ENCODE peak calls at places on chromosome 20, in seven cellular contexts. One of them, this sample, is unnamed.

GRCh38 chr20:34222208-34222607 is 19.0 kb upstream of the ASIP start:
- DNase-seq in H1: no peak
- DNase-seq in HCT116: no peak
- DNase-seq in SK-N-SH: no peak
- DNase-seq in K562: no peak
- DNase-seq in HepG2: no peak
- DNase-seq in GM12878: no peak
- DNase-seq in this sample: no peak

GRCh38 chr20:31560900-31561598 is 44.0 kb upstream of the ID1 start:
- DNase-seq in HCT116: peak
- DNase-seq in SK-N-SH: no peak
- DNase-seq in H1: no peak
- DNase-seq in K562: no peak
- DNase-seq in GM12878: no peak
- DNase-seq in HepG2: no peak
- DNase-seq in this sample: no peak

GRCh38 chr20:10411673-10412072 is 22.3 kb downstream of the MKKS start:
- DNase-seq in GM12878: no peak
- DNase-seq in HCT116: no peak
- DNase-seq in SK-N-SH: no peak
- DNase-seq in HepG2: no peak
- DNase-seq in H1: no peak
- DNase-seq in K562: no peak
- DNase-seq in this sample: no peak

GRCh38 chr20:38798266-38798665 is 7.2 kb upstream of the PPP1R16B start:
- DNase-seq in HepG2: no peak
- DNase-seq in SK-N-SH: no peak
- DNase-seq in HCT116: no peak
- DNase-seq in H1: no peak
- DNase-seq in K562: no peak
- DNase-seq in GM12878: no peak
- DNase-seq in this sample: no peak

GRCh38 chr20:3995067-3995748 is 20.1 kb downstream of the RNF24 start:
- DNase-seq in K562: no peak
- DNase-seq in SK-N-SH: no peak
- DNase-seq in H1: no peak
- DNase-seq in HCT116: no peak
- DNase-seq in GM12878: no peak
- DNase-seq in HepG2: no peak
- DNase-seq in this sample: no peak

GRCh38 chr20:14481863-14482262 is 144.5 kb upstream of the FLRT3 start:
- DNase-seq in H1: no peak
- DNase-seq in HCT116: no peak
- DNase-seq in HepG2: no peak
- DNase-seq in SK-N-SH: no peak
- DNase-seq in K562: no peak
- DNase-seq in GM12878: no peak
- DNase-seq in this sample: no peak

GRCh38 chr20:44785768-44786167 is 24.6 kb downstream of the RIMS4 start:
- DNase-seq in GM12878: no peak
- DNase-seq in SK-N-SH: peak
- DNase-seq in HCT116: no peak
- DNase-seq in K562: no peak
- DNase-seq in H1: peak
- DNase-seq in HepG2: no peak
- DNase-seq in this sample: peak

GRCh38 chr20:41072099-41072798 is 43.6 kb downstream of the TOP1 start:
- DNase-seq in SK-N-SH: no peak
- DNase-seq in K562: no peak
- DNase-seq in HCT116: no peak
- DNase-seq in HepG2: no peak
- DNase-seq in GM12878: no peak
- DNase-seq in H1: no peak
- DNase-seq in this sample: peak

GRCh38 chr20:59820204-59821041 is 113.0 kb downstream of the SYCP2 start:
- DNase-seq in K562: no peak
- DNase-seq in HepG2: no peak
- DNase-seq in GM12878: no peak
- DNase-seq in SK-N-SH: peak
- DNase-seq in H1: no peak
- DNase-seq in HCT116: no peak
- DNase-seq in this sample: no peak

GRCh38 chr20:10557685-10558084 is 116.1 kb downstream of the JAG1 start:
- DNase-seq in HepG2: no peak
- DNase-seq in HCT116: no peak
- DNase-seq in GM12878: no peak
- DNase-seq in SK-N-SH: no peak
- DNase-seq in H1: no peak
- DNase-seq in K562: no peak
- DNase-seq in this sample: no peak

GRCh38 chr20:12570371-12570770 is 438.4 kb upstream of the SPTLC3 start:
- DNase-seq in GM12878: no peak
- DNase-seq in HCT116: no peak
- DNase-seq in SK-N-SH: peak
- DNase-seq in K562: no peak
- DNase-seq in H1: peak
- DNase-seq in HepG2: peak
- DNase-seq in this sample: no peak

GRCh38 chr20:64026-64603 is 23.4 kb upstream of the DEFB125 start:
- DNase-seq in H1: no peak
- DNase-seq in K562: no peak
- DNase-seq in SK-N-SH: no peak
- DNase-seq in GM12878: no peak
- DNase-seq in HCT116: no peak
- DNase-seq in HepG2: no peak
- DNase-seq in this sample: no peak

GRCh38 chr20:21147593-21147992 is 21.7 kb downstream of the KIZ start:
- DNase-seq in SK-N-SH: no peak
- DNase-seq in HepG2: no peak
- DNase-seq in HCT116: no peak
- DNase-seq in K562: no peak
- DNase-seq in GM12878: no peak
- DNase-seq in H1: no peak
- DNase-seq in this sample: no peak

GRCh38 chr20:19932170-19932667 is 84.9 kb upstream of the NAA20 start:
- DNase-seq in K562: no peak
- DNase-seq in HCT116: no peak
- DNase-seq in H1: no peak
- DNase-seq in GM12878: no peak
- DNase-seq in SK-N-SH: peak
- DNase-seq in HepG2: no peak
- DNase-seq in this sample: no peak
- TF ChIP-seq JUND in K562: no peak
- TF ChIP-seq JUND in HCT116: no peak
- TF ChIP-seq JUND in H1: no peak
- TF ChIP-seq JUND in GM12878: no peak
- TF ChIP-seq JUND in SK-N-SH: peak
- TF ChIP-seq JUND in HepG2: no peak
- TF ChIP-seq JUND in this sample: no peak

GRCh38 chr20:1618954-1619550 is 757 bp downstream of the SIRPB1 start:
- DNase-seq in SK-N-SH: no peak
- DNase-seq in H1: no peak
- DNase-seq in HCT116: no peak
- DNase-seq in GM12878: no peak
- DNase-seq in HepG2: peak
- DNase-seq in K562: no peak
- DNase-seq in this sample: no peak

GRCh38 chr20:1623501-1624250 is 3.9 kb upstream of the SIRPB1 start:
- DNase-seq in H1: no peak
- DNase-seq in K562: no peak
- DNase-seq in SK-N-SH: no peak
- DNase-seq in GM12878: no peak
- DNase-seq in HepG2: no peak
- DNase-seq in HCT116: no peak
- DNase-seq in this sample: no peak

GRCh38 chr20:1624811-1625690 is 5.2 kb upstream of the SIRPB1 start:
- DNase-seq in H1: no peak
- DNase-seq in HCT116: no peak
- DNase-seq in HepG2: no peak
- DNase-seq in K562: no peak
- DNase-seq in GM12878: no peak
- DNase-seq in SK-N-SH: no peak
- DNase-seq in this sample: no peak

GRCh38 chr20:1619861-1620444 is at the start of gene SIRPB1:
- DNase-seq in K562: no peak
- DNase-seq in GM12878: no peak
- DNase-seq in H1: no peak
- DNase-seq in HCT116: no peak
- DNase-seq in SK-N-SH: no peak
- DNase-seq in HepG2: peak
- DNase-seq in this sample: no peak

DNA sequence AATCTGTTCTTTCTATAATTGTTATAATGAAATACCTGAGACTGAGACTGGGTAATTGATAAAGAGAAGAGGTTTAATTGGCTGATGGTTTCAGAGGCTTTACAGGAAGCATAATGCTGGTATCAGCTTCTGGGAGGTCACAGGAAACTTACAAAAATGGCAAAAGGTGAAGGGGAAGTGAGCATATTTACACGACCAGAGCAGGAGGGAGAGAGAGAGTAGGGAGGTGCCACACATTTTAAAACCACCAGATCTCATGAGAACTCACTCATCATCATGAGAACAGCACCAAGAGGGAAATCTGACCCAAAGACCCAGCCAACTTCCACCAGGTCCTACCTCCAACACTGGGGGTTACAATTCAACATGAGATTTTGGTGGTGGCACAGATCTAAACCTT is 2.6 kb upstream of the SIRPB1 start:
- DNase-seq in GM12878: no peak
- DNase-seq in HCT116: no peak
- DNase-seq in K562: no peak
- DNase-seq in H1: no peak
- DNase-seq in SK-N-SH: no peak
- DNase-seq in HepG2: peak
- DNase-seq in this sample: no peak
- TF ChIP-seq JUND in GM12878: no peak
- TF ChIP-seq JUND in HCT116: no peak
- TF ChIP-seq JUND in K562: no peak
- TF ChIP-seq JUND in H1: no peak
- TF ChIP-seq JUND in SK-N-SH: no peak
- TF ChIP-seq JUND in HepG2: no peak
- TF ChIP-seq JUND in this sample: no peak

GRCh38 chr20:46559001-46559400 is 8.5 kb upstream of the OCSTAMP start:
- DNase-seq in HCT116: no peak
- DNase-seq in GM12878: no peak
- DNase-seq in H1: no peak
- DNase-seq in SK-N-SH: no peak
- DNase-seq in K562: peak
- DNase-seq in HepG2: no peak
- DNase-seq in this sample: no peak

GRCh38 chr20:46557231-46557956 is 6.9 kb upstream of the OCSTAMP start:
- DNase-seq in HepG2: no peak
- DNase-seq in GM12878: no peak
- DNase-seq in K562: no peak
- DNase-seq in SK-N-SH: no peak
- DNase-seq in HCT116: no peak
- DNase-seq in H1: no peak
- DNase-seq in this sample: no peak

GRCh38 chr20:46562009-46562372 is 11.5 kb upstream of the OCSTAMP start:
- DNase-seq in K562: no peak
- DNase-seq in GM12878: no peak
- DNase-seq in HepG2: no peak
- DNase-seq in H1: no peak
- DNase-seq in SK-N-SH: no peak
- DNase-seq in HCT116: no peak
- DNase-seq in this sample: no peak

GRCh38 chr20:46558511-46558959 is 8.1 kb upstream of the OCSTAMP start:
- DNase-seq in GM12878: no peak
- DNase-seq in SK-N-SH: no peak
- DNase-seq in HepG2: peak
- DNase-seq in K562: no peak
- DNase-seq in H1: no peak
- DNase-seq in HCT116: no peak
- DNase-seq in this sample: no peak

GRCh38 chr20:46559685-46560440 is 9.4 kb upstream of the OCSTAMP start:
- DNase-seq in SK-N-SH: no peak
- DNase-seq in H1: no peak
- DNase-seq in HCT116: no peak
- DNase-seq in GM12878: no peak
- DNase-seq in K562: peak
- DNase-seq in HepG2: peak
- DNase-seq in this sample: peak
- TF ChIP-seq JUND in SK-N-SH: no peak
- TF ChIP-seq JUND in H1: no peak
- TF ChIP-seq JUND in HCT116: no peak
- TF ChIP-seq JUND in GM12878: no peak
- TF ChIP-seq JUND in K562: no peak
- TF ChIP-seq JUND in HepG2: no peak
- TF ChIP-seq JUND in this sample: no peak

DNA sequence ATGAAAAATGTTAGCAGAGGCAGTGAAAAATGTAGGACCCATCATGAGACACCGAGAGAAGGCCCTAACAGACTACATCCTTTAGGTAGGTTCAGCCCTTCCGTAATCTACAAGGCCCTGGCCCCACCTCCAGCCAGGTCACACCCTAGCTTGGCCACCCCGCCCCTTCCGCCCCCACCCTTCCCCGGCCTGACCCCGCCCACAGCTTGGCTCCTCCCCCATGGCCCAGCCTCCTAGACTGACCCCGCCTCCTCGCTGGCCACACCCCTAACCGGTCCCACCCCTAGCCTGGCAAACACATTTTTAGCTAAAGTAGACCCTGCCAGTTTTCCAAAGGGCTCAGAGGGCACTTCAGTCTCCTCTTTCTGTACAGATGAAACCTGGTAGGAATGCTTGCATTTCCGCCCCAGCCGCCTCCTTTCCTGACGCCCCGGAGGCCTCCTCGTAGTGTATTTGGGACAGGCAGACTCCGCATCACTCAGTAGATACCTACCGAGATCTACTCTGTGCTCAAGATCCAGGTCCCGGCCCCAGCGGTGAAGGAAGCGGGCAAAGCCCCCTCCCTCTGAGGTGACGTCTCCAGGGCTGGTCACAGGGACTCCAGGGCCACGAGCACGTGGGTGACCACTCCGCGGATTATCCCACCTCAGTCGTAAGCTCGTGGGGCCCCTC is 443.5 kb downstream of the PREX1 start:
- DNase-seq in K562: peak
- DNase-seq in SK-N-SH: peak
- DNase-seq in GM12878: no peak
- DNase-seq in HCT116: peak
- DNase-seq in H1: peak
- DNase-seq in HepG2: no peak
- DNase-seq in this sample: peak
- TF ChIP-seq JUND in K562: no peak
- TF ChIP-seq JUND in SK-N-SH: no peak
- TF ChIP-seq JUND in GM12878: no peak
- TF ChIP-seq JUND in HCT116: no peak
- TF ChIP-seq JUND in H1: no peak
- TF ChIP-seq JUND in HepG2: no peak
- TF ChIP-seq JUND in this sample: no peak

This sample was measured in T47D.